ENCODE peak calls at places on chromosome 7, in seven cellular contexts. One of them, this sample, is unnamed.

GRCh38 chr7:7595451-7595850 is 28.8 kb downstream of the MIOS start:
- DNase-seq in neural progenitor cell: no peak
- DNase-seq in IMR-90: peak; percentile 33
- DNase-seq in A549: peak; percentile 28
- DNase-seq in GM23338: no peak
- DNase-seq in endothelial cell of umbilical vein: peak; percentile 41
- DNase-seq in GM23248: peak; percentile 51
- DNase-seq in this sample: peak; percentile 62

GRCh38 chr7:99563650-99564049 is 5.2 kb downstream of the ZNF655 start:
- DNase-seq in neural progenitor cell: no peak
- DNase-seq in IMR-90: peak; percentile 80
- DNase-seq in A549: peak; percentile 52
- DNase-seq in GM23338: no peak
- DNase-seq in endothelial cell of umbilical vein: no peak
- DNase-seq in GM23248: peak; percentile 90
- DNase-seq in this sample: peak; percentile 73

GRCh38 chr7:71361633-71362032 is 229.7 kb downstream of the GALNT17 start:
- DNase-seq in neural progenitor cell: no peak
- DNase-seq in IMR-90: no peak
- DNase-seq in A549: no peak
- DNase-seq in GM23338: no peak
- DNase-seq in endothelial cell of umbilical vein: no peak
- DNase-seq in GM23248: no peak
- DNase-seq in this sample: no peak

GRCh38 chr7:112350596-112350995 is 99.7 kb upstream of the IFRD1 start:
- DNase-seq in neural progenitor cell: no peak
- DNase-seq in IMR-90: no peak
- DNase-seq in A549: no peak
- DNase-seq in GM23338: no peak
- DNase-seq in endothelial cell of umbilical vein: no peak
- DNase-seq in GM23248: no peak
- DNase-seq in this sample: no peak

GRCh38 chr7:125149151-125149550 is 219.5 kb upstream of the POT1 start:
- DNase-seq in neural progenitor cell: no peak
- DNase-seq in IMR-90: no peak
- DNase-seq in A549: no peak
- DNase-seq in GM23338: no peak
- DNase-seq in endothelial cell of umbilical vein: peak; percentile 9
- DNase-seq in GM23248: no peak
- DNase-seq in this sample: no peak

GRCh38 chr7:104963991-104964385 is 50.0 kb upstream of the KMT2E start:
- DNase-seq in neural progenitor cell: no peak
- DNase-seq in IMR-90: peak; percentile 96
- DNase-seq in A549: no peak
- DNase-seq in GM23338: no peak
- DNase-seq in endothelial cell of umbilical vein: peak; percentile 97
- DNase-seq in GM23248: peak; percentile 42
- DNase-seq in this sample: peak; percentile 29

GRCh38 chr7:123537026-123537642 is 2.7 kb upstream of the IQUB start:
- DNase-seq in neural progenitor cell: no peak
- DNase-seq in IMR-90: peak; percentile 22
- DNase-seq in A549: no peak
- DNase-seq in GM23338: peak; percentile 37
- DNase-seq in endothelial cell of umbilical vein: peak; percentile 46
- DNase-seq in GM23248: peak; percentile 49
- DNase-seq in this sample: peak; percentile 55

GRCh38 chr7:140831724-140832123 is 93.0 kb downstream of the BRAF start:
- DNase-seq in neural progenitor cell: no peak
- DNase-seq in IMR-90: no peak
- DNase-seq in A549: no peak
- DNase-seq in GM23338: no peak
- DNase-seq in endothelial cell of umbilical vein: no peak
- DNase-seq in GM23248: no peak
- DNase-seq in this sample: no peak

GRCh38 chr7:5646846-5647245 is 134.6 kb downstream of the RNF216 start:
- DNase-seq in neural progenitor cell: no peak
- DNase-seq in IMR-90: peak; percentile 76
- DNase-seq in A549: no peak
- DNase-seq in GM23338: no peak
- DNase-seq in endothelial cell of umbilical vein: no peak
- DNase-seq in GM23248: peak; percentile 79
- DNase-seq in this sample: no peak

GRCh38 chr7:21898265-21898930 is 47.3 kb downstream of the CDCA7L start:
- DNase-seq in neural progenitor cell: no peak
- DNase-seq in IMR-90: no peak
- DNase-seq in A549: no peak
- DNase-seq in GM23338: no peak
- DNase-seq in endothelial cell of umbilical vein: no peak
- DNase-seq in GM23248: no peak
- DNase-seq in this sample: no peak

GRCh38 chr7:45325378-45325777 is 167.8 kb downstream of the RAMP3 start:
- DNase-seq in neural progenitor cell: no peak
- DNase-seq in IMR-90: no peak
- DNase-seq in A549: no peak
- DNase-seq in GM23338: no peak
- DNase-seq in endothelial cell of umbilical vein: no peak
- DNase-seq in GM23248: no peak
- DNase-seq in this sample: no peak

GRCh38 chr7:21028186-21028989 is 241.7 kb upstream of the SP8 start:
- DNase-seq in neural progenitor cell: peak; percentile 86
- DNase-seq in IMR-90: no peak
- DNase-seq in A549: no peak
- DNase-seq in GM23338: peak; percentile 41
- DNase-seq in endothelial cell of umbilical vein: no peak
- DNase-seq in GM23248: peak; percentile 6
- DNase-seq in this sample: peak; percentile 17

GRCh38 chr7:127619681-127620405 is 1.9 kb upstream of the PAX4 start:
- DNase-seq in neural progenitor cell: peak; percentile 75
- DNase-seq in IMR-90: no peak
- DNase-seq in A549: no peak
- DNase-seq in GM23338: peak; percentile 89
- DNase-seq in endothelial cell of umbilical vein: no peak
- DNase-seq in GM23248: peak; percentile 20
- DNase-seq in this sample: no peak

GRCh38 chr7:94338921-94339371 is 55.7 kb upstream of the COL1A2 start:
- DNase-seq in neural progenitor cell: no peak
- DNase-seq in IMR-90: peak; percentile 83
- DNase-seq in A549: no peak
- DNase-seq in GM23338: no peak
- DNase-seq in endothelial cell of umbilical vein: no peak
- DNase-seq in GM23248: peak; percentile 79
- DNase-seq in this sample: peak; percentile 36

GRCh38 chr7:5693529-5693928 is 87.9 kb downstream of the RNF216 start:
- DNase-seq in neural progenitor cell: no peak
- DNase-seq in IMR-90: peak; percentile 76
- DNase-seq in A549: no peak
- DNase-seq in GM23338: peak; percentile 14
- DNase-seq in endothelial cell of umbilical vein: peak; percentile 50
- DNase-seq in GM23248: peak; percentile 62
- DNase-seq in this sample: peak; percentile 23

GRCh38 chr7:134804854-134805253 is 25.4 kb downstream of the CALD1 start:
- DNase-seq in neural progenitor cell: no peak
- DNase-seq in IMR-90: peak; percentile 38
- DNase-seq in A549: no peak
- DNase-seq in GM23338: no peak
- DNase-seq in endothelial cell of umbilical vein: no peak
- DNase-seq in GM23248: no peak
- DNase-seq in this sample: no peak

GRCh38 chr7:48875300-48875916 is 48.9 kb upstream of the CDC14C start:
- DNase-seq in neural progenitor cell: peak; percentile 84
- DNase-seq in IMR-90: no peak
- DNase-seq in A549: no peak
- DNase-seq in GM23338: peak; percentile 85
- DNase-seq in endothelial cell of umbilical vein: no peak
- DNase-seq in GM23248: peak; percentile 43
- DNase-seq in this sample: peak; percentile 72

GRCh38 chr7:26376208-26376917 is 84.7 kb downstream of the SNX10 start:
- DNase-seq in neural progenitor cell: peak; percentile 90
- DNase-seq in IMR-90: no peak
- DNase-seq in A549: peak; percentile 25
- DNase-seq in GM23338: peak; percentile 91
- DNase-seq in endothelial cell of umbilical vein: peak; percentile 74
- DNase-seq in GM23248: peak; percentile 27
- DNase-seq in this sample: no peak

GRCh38 chr7:64869912-64870562 is 33.0 kb upstream of the ZNF273 start:
- DNase-seq in neural progenitor cell: no peak
- DNase-seq in IMR-90: no peak
- DNase-seq in A549: no peak
- DNase-seq in GM23338: no peak
- DNase-seq in endothelial cell of umbilical vein: no peak
- DNase-seq in GM23248: no peak
- DNase-seq in this sample: no peak

GRCh38 chr7:50529093-50529862 is 35.9 kb downstream of the DDC start:
- DNase-seq in neural progenitor cell: no peak
- DNase-seq in IMR-90: no peak
- DNase-seq in A549: no peak
- DNase-seq in GM23338: no peak
- DNase-seq in endothelial cell of umbilical vein: no peak
- DNase-seq in GM23248: no peak
- DNase-seq in this sample: no peak

GRCh38 chr7:50528266-50529092 is 36.7 kb downstream of the DDC start:
- DNase-seq in neural progenitor cell: no peak
- DNase-seq in IMR-90: no peak
- DNase-seq in A549: no peak
- DNase-seq in GM23338: no peak
- DNase-seq in endothelial cell of umbilical vein: no peak
- DNase-seq in GM23248: no peak
- DNase-seq in this sample: no peak

GRCh38 chr7:50531928-50532327 is 33.3 kb downstream of the DDC start:
- DNase-seq in neural progenitor cell: no peak
- DNase-seq in IMR-90: peak; percentile 45
- DNase-seq in A549: no peak
- DNase-seq in GM23338: no peak
- DNase-seq in endothelial cell of umbilical vein: no peak
- DNase-seq in GM23248: peak; percentile 70
- DNase-seq in this sample: peak; percentile 60

GRCh38 chr7:50531401-50531906 is 33.8 kb downstream of the DDC start:
- DNase-seq in neural progenitor cell: peak; percentile 46
- DNase-seq in IMR-90: peak; percentile 21
- DNase-seq in A549: no peak
- DNase-seq in GM23338: peak; percentile 54
- DNase-seq in endothelial cell of umbilical vein: peak; percentile 15
- DNase-seq in GM23248: peak; percentile 50
- DNase-seq in this sample: peak; percentile 96

GRCh38 chr7:50530771-50531170 is 34.4 kb downstream of the DDC start:
- DNase-seq in neural progenitor cell: no peak
- DNase-seq in IMR-90: no peak
- DNase-seq in A549: no peak
- DNase-seq in GM23338: no peak
- DNase-seq in endothelial cell of umbilical vein: no peak
- DNase-seq in GM23248: no peak
- DNase-seq in this sample: no peak
- H3K4me2 ChIP-seq in neural progenitor cell: no peak overlapping the region
- H3K4me2 ChIP-seq in IMR-90: no peak overlapping the region
- H3K4me2 ChIP-seq in A549: no peak overlapping the region
- H3K4me2 ChIP-seq in GM23338: no peak overlapping the region
- H3K4me2 ChIP-seq in endothelial cell of umbilical vein: no peak overlapping the region
- H3K4me2 ChIP-seq in GM23248: no peak overlapping the region
- H3K4me2 ChIP-seq in this sample: peak overlapping the region; percentile 86

GRCh38 chr7:54542920-54543539 is 855 bp downstream of the VSTM2A start:
- DNase-seq in neural progenitor cell: peak; percentile 81
- DNase-seq in IMR-90: peak; percentile 5
- DNase-seq in A549: no peak
- DNase-seq in GM23338: peak; percentile 71
- DNase-seq in endothelial cell of umbilical vein: peak; percentile 14
- DNase-seq in GM23248: peak; percentile 42
- DNase-seq in this sample: peak; percentile 31

GRCh38 chr7:54541941-54542618 is at the start of gene VSTM2A:
- DNase-seq in neural progenitor cell: peak; percentile 88
- DNase-seq in IMR-90: no peak
- DNase-seq in A549: no peak
- DNase-seq in GM23338: peak; percentile 85
- DNase-seq in endothelial cell of umbilical vein: peak; percentile 1
- DNase-seq in GM23248: peak; percentile 28
- DNase-seq in this sample: no peak

DNA sequence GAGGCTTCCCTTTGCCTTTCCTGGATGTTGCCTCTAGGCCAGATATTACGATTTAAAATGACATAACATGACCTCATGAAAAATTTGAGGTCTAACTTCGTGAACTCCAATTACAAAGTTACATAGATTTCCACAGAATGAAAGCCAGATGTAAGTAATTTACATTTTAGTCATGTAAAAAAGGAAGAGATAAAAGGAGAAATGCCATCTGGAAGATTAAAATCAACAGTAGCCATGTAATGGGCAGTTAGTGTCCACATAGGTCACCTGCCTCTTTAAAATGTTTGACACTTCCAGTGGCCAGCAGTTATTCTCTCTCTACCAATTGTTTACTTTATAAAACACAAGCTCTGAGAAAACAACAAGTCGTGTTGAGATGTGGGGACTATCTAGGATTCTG is 4.1 kb upstream of the VSTM2A start:
- DNase-seq in neural progenitor cell: no peak
- DNase-seq in IMR-90: no peak
- DNase-seq in A549: no peak
- DNase-seq in GM23338: no peak
- DNase-seq in endothelial cell of umbilical vein: no peak
- DNase-seq in GM23248: no peak
- DNase-seq in this sample: no peak
- H3K4me2 ChIP-seq in neural progenitor cell: no peak overlapping the region
- H3K4me2 ChIP-seq in IMR-90: no peak overlapping the region
- H3K4me2 ChIP-seq in A549: no peak overlapping the region
- H3K4me2 ChIP-seq in GM23338: no peak overlapping the region
- H3K4me2 ChIP-seq in endothelial cell of umbilical vein: no peak overlapping the region
- H3K4me2 ChIP-seq in GM23248: no peak overlapping the region
- H3K4me2 ChIP-seq in this sample: no peak overlapping the region

DNA sequence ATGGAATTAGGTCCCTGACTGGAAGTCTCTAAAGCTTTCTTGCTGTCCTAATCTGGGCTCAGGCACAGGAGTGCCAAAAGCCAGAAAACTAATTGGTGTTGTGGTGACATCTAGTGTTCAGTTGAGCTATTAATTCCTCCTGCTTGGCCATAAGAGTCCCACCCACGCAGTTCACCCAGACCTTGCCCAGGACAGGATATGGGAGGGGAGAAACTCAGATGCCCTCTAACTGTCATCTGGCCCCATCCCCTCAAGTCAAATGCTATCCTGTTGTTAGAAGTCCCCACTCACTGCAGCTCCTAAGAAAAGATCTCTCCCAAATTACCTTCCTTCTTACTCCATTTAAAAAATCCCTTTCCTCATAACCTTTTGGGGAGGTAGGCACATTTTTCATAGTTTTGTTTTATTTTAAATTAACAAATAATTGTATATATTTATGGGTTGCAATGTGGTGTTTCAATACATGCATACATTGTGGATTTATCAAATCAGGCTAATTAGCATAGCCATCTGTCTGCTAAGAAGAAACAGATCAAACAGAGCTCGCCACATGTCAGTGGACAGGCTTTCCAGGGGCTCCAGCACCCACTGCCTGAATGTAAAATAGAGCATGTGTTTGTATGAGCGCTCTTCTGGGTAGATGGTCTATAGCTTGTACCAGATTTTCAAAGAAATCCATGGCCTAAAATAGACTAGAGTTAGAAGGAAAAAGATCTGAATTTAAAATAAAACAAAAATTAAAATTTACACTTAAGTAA is 84.0 kb downstream of the GSAP start:
- DNase-seq in neural progenitor cell: peak; percentile 84
- DNase-seq in IMR-90: peak; percentile 92
- DNase-seq in A549: peak; percentile 74
- DNase-seq in GM23338: peak; percentile 82
- DNase-seq in endothelial cell of umbilical vein: peak; percentile 93
- DNase-seq in GM23248: peak; percentile 90
- DNase-seq in this sample: peak; percentile 90
- H3K4me2 ChIP-seq in neural progenitor cell: no peak overlapping the region
- H3K4me2 ChIP-seq in IMR-90: no peak overlapping the region
- H3K4me2 ChIP-seq in A549: no peak overlapping the region
- H3K4me2 ChIP-seq in GM23338: no peak overlapping the region
- H3K4me2 ChIP-seq in endothelial cell of umbilical vein: no peak overlapping the region
- H3K4me2 ChIP-seq in GM23248: no peak overlapping the region
- H3K4me2 ChIP-seq in this sample: no peak overlapping the region

GRCh38 chr7:139773372-139773771 is 4.4 kb downstream of the HIPK2 start:
- DNase-seq in neural progenitor cell: no peak
- DNase-seq in IMR-90: no peak
- DNase-seq in A549: no peak
- DNase-seq in GM23338: no peak
- DNase-seq in endothelial cell of umbilical vein: no peak
- DNase-seq in GM23248: no peak
- DNase-seq in this sample: no peak
- H3K4me2 ChIP-seq in neural progenitor cell: no peak overlapping the region
- H3K4me2 ChIP-seq in IMR-90: peak overlapping the region; percentile 92
- H3K4me2 ChIP-seq in A549: peak overlapping the region; percentile 96
- H3K4me2 ChIP-seq in GM23338: no peak overlapping the region
- H3K4me2 ChIP-seq in endothelial cell of umbilical vein: no peak overlapping the region
- H3K4me2 ChIP-seq in GM23248: no peak overlapping the region
- H3K4me2 ChIP-seq in this sample: peak overlapping the region; percentile 94